ENCODE peak calls at places on chromosomes 12 and 14, in four cellular contexts. One of them, this sample, is unnamed.

GRCh38 chr12:57119294-57119693 is 8.1 kb upstream of the STAT6 start:
- DNase-seq in GM12892: no peak
- DNase-seq in fibroblast of pulmonary artery: no peak
- DNase-seq in memory B cell: no peak
- DNase-seq in this sample: no peak

GRCh38 chr12:64104376-64104775 is 117.7 kb downstream of the KICS2 start:
- DNase-seq in GM12892: no peak
- DNase-seq in fibroblast of pulmonary artery: peak
- DNase-seq in memory B cell: no peak
- DNase-seq in this sample: no peak

GRCh38 chr14:74018029-74018703 is 922 bp downstream of the ENTPD5 start:
- DNase-seq in GM12892: no peak
- DNase-seq in fibroblast of pulmonary artery: peak
- DNase-seq in memory B cell: peak
- DNase-seq in this sample: peak

GRCh38 chr12:132710422-132711168 is at the start of gene PGAM5:
- DNase-seq in GM12892: peak
- DNase-seq in fibroblast of pulmonary artery: peak
- DNase-seq in memory B cell: peak
- DNase-seq in this sample: no peak

GRCh38 chr14:36857136-36857535 is 195.5 kb downstream of the PAX9 start:
- DNase-seq in GM12892: no peak
- DNase-seq in fibroblast of pulmonary artery: no peak
- DNase-seq in memory B cell: no peak
- DNase-seq in this sample: no peak

GRCh38 chr14:85250369-85250768 is 279.6 kb upstream of the FLRT2 start:
- DNase-seq in GM12892: no peak
- DNase-seq in fibroblast of pulmonary artery: no peak
- DNase-seq in memory B cell: no peak
- DNase-seq in this sample: no peak

GRCh38 chr14:45709541-45709940 is 456.5 kb upstream of the MIS18BP1 start:
- DNase-seq in GM12892: no peak
- DNase-seq in fibroblast of pulmonary artery: no peak
- DNase-seq in memory B cell: no peak
- DNase-seq in this sample: no peak

GRCh38 chr12:24049101-24049500 is 99.6 kb upstream of the SOX5 start:
- DNase-seq in GM12892: no peak
- DNase-seq in fibroblast of pulmonary artery: no peak
- DNase-seq in memory B cell: no peak
- DNase-seq in this sample: no peak

GRCh38 chr12:117234441-117234840 is 44.2 kb upstream of the FBXO21 start:
- DNase-seq in GM12892: no peak
- DNase-seq in fibroblast of pulmonary artery: no peak
- DNase-seq in memory B cell: no peak
- DNase-seq in this sample: no peak

GRCh38 chr14:74350944-74351323 is 2.7 kb downstream of the VRTN start:
- DNase-seq in GM12892: no peak
- DNase-seq in fibroblast of pulmonary artery: no peak
- DNase-seq in memory B cell: no peak
- DNase-seq in this sample: no peak

GRCh38 chr12:105874121-105874520 is 264.6 kb downstream of the NUAK1 start:
- DNase-seq in GM12892: no peak
- DNase-seq in fibroblast of pulmonary artery: no peak
- DNase-seq in memory B cell: no peak
- DNase-seq in this sample: no peak

GRCh38 chr14:101834387-101835165 is 73.1 kb downstream of the PPP2R5C start:
- DNase-seq in GM12892: no peak
- DNase-seq in fibroblast of pulmonary artery: peak
- DNase-seq in memory B cell: no peak
- DNase-seq in this sample: no peak

GRCh38 chr14:77459072-77459723 is 1.3 kb downstream of the AHSA1 start:
- DNase-seq in GM12892: no peak
- DNase-seq in fibroblast of pulmonary artery: peak
- DNase-seq in memory B cell: peak
- DNase-seq in this sample: peak

GRCh38 chr12:29149691-29150382 is 759 bp downstream of the FAR2 start:
- DNase-seq in GM12892: no peak
- DNase-seq in fibroblast of pulmonary artery: no peak
- DNase-seq in memory B cell: no peak
- DNase-seq in this sample: no peak

GRCh38 chr12:69425417-69425816 is 44.8 kb upstream of the FRS2 start:
- DNase-seq in GM12892: no peak
- DNase-seq in fibroblast of pulmonary artery: no peak
- DNase-seq in memory B cell: no peak
- DNase-seq in this sample: no peak

GRCh38 chr12:130775953-130776856 is 60.1 kb upstream of the RIMBP2 start:
- DNase-seq in GM12892: no peak
- DNase-seq in fibroblast of pulmonary artery: peak
- DNase-seq in memory B cell: no peak
- DNase-seq in this sample: peak

GRCh38 chr14:93880025-93880820 is 46.9 kb upstream of the FAM181A start:
- DNase-seq in GM12892: no peak
- DNase-seq in fibroblast of pulmonary artery: no peak
- DNase-seq in memory B cell: no peak
- DNase-seq in this sample: no peak

GRCh38 chr12:18462437-18462836 is 201.1 kb downstream of the PIK3C2G start:
- DNase-seq in GM12892: no peak
- DNase-seq in fibroblast of pulmonary artery: peak
- DNase-seq in memory B cell: no peak
- DNase-seq in this sample: no peak

GRCh38 chr14:103436533-103436932 is 51.3 kb downstream of the MARK3 start:
- DNase-seq in GM12892: no peak
- DNase-seq in fibroblast of pulmonary artery: peak
- DNase-seq in memory B cell: no peak
- DNase-seq in this sample: no peak

GRCh38 chr12:117564885-117565284 is 203.5 kb upstream of the NOS1 start:
- DNase-seq in GM12892: no peak
- DNase-seq in fibroblast of pulmonary artery: no peak
- DNase-seq in memory B cell: no peak
- DNase-seq in this sample: no peak

GRCh38 chr12:101931498-101932326 is 54.3 kb downstream of the DRAM1 start:
- DNase-seq in GM12892: no peak
- DNase-seq in fibroblast of pulmonary artery: no peak
- DNase-seq in memory B cell: peak
- DNase-seq in this sample: no peak

GRCh38 chr12:12612403-12612802 is 727 bp downstream of the CREBL2 start:
- DNase-seq in GM12892: peak
- DNase-seq in fibroblast of pulmonary artery: peak
- DNase-seq in memory B cell: no peak
- DNase-seq in this sample: no peak

GRCh38 chr14:24903337-24903736 is 146.6 kb downstream of the STXBP6 start:
- DNase-seq in GM12892: no peak
- DNase-seq in fibroblast of pulmonary artery: peak
- DNase-seq in memory B cell: no peak
- DNase-seq in this sample: peak

GRCh38 chr12:108967869-108968540 is 52.9 kb downstream of the SVOP start:
- DNase-seq in GM12892: no peak
- DNase-seq in fibroblast of pulmonary artery: no peak
- DNase-seq in memory B cell: no peak
- DNase-seq in this sample: no peak

GRCh38 chr14:85437143-85437542 is 92.8 kb upstream of the FLRT2 start:
- DNase-seq in GM12892: no peak
- DNase-seq in fibroblast of pulmonary artery: peak
- DNase-seq in memory B cell: no peak
- DNase-seq in this sample: peak

GRCh38 chr12:82583756-82584155 is 103.0 kb upstream of the TMTC2 start:
- DNase-seq in GM12892: no peak
- DNase-seq in fibroblast of pulmonary artery: no peak
- DNase-seq in memory B cell: no peak
- DNase-seq in this sample: no peak

GRCh38 chr12:104643921-104644669 is 187.3 kb downstream of the CHST11 start:
- DNase-seq in GM12892: no peak
- DNase-seq in fibroblast of pulmonary artery: peak
- DNase-seq in memory B cell: peak
- DNase-seq in this sample: no peak

GRCh38 chr12:45290218-45290609 is 74.3 kb downstream of the ANO6 start:
- DNase-seq in GM12892: no peak
- DNase-seq in fibroblast of pulmonary artery: peak
- DNase-seq in memory B cell: no peak
- DNase-seq in this sample: peak

GRCh38 chr14:59582845-59583509 is 6.4 kb upstream of the CCDC175 start:
- DNase-seq in GM12892: no peak
- DNase-seq in fibroblast of pulmonary artery: no peak
- DNase-seq in memory B cell: no peak
- DNase-seq in this sample: no peak

GRCh38 chr12:20463920-20464524 is 95.7 kb downstream of the PDE3A start:
- DNase-seq in GM12892: no peak
- DNase-seq in fibroblast of pulmonary artery: peak
- DNase-seq in memory B cell: no peak
- DNase-seq in this sample: no peak

GRCh38 chr14:94021416-94022157 is 4.6 kb upstream of the OTUB2 start:
- DNase-seq in GM12892: no peak
- DNase-seq in fibroblast of pulmonary artery: no peak
- DNase-seq in memory B cell: no peak
- DNase-seq in this sample: no peak

GRCh38 chr12:57046947-57047890 is 2.7 kb downstream of the MYO1A start:
- DNase-seq in GM12892: no peak
- DNase-seq in fibroblast of pulmonary artery: no peak
- DNase-seq in memory B cell: no peak
- DNase-seq in this sample: no peak

GRCh38 chr14:92906823-92907222 is 16.1 kb upstream of the CHGA start:
- DNase-seq in GM12892: no peak
- DNase-seq in fibroblast of pulmonary artery: no peak
- DNase-seq in memory B cell: no peak
- DNase-seq in this sample: no peak

GRCh38 chr14:104359301-104359968 is 220.1 kb upstream of the C14orf180 start:
- DNase-seq in GM12892: no peak
- DNase-seq in fibroblast of pulmonary artery: no peak
- DNase-seq in memory B cell: no peak
- DNase-seq in this sample: no peak